ENCODE peak calls at places on chromosome 5, in six cellular contexts. D is pancreas, H is adrenal gland, J is GM23248, U is endodermal cell, A is sigmoid colon. N is an unnamed sample. For H3K4me1, the result is how much of the 10 kb centered on the place peaks cover.

GRCh38 chr5:174318578-174318977 is 273.1 kb downstream of the NSG2 start:
- DNase-seq in D (no peak), H (no peak), J (no peak), U (no peak), A (no peak), N (no peak)

GRCh38 chr5:54049144-54049543 is 261.2 kb downstream of the ARL15 start:
- DNase-seq in D (no peak), H (no peak), J (peak), U (no peak), A (no peak), N (no peak)

GRCh38 chr5:4361626-4362281 is 766.1 kb downstream of the IRX1 start:
- DNase-seq in D (no peak), H (no peak), J (no peak), U (no peak), A (no peak), N (no peak)

GRCh38 chr5:66238435-66238834 is 94.3 kb downstream of the SREK1 start:
- DNase-seq in D (no peak), H (no peak), J (no peak), U (no peak), A (no peak), N (no peak)

GRCh38 chr5:167759411-167759821 is 532.0 kb upstream of the WWC1 start:
- DNase-seq in D (no peak), H (no peak), J (peak), U (no peak), A (no peak), N (no peak)

GRCh38 chr5:156120777-156121176 is 206.2 kb upstream of the SGCD start:
- DNase-seq in D (no peak), H (no peak), J (peak), U (no peak), A (no peak), N (no peak)

GRCh38 chr5:172696171-172696849 is 55.2 kb downstream of the NEURL1B start:
- DNase-seq in D (peak), H (no peak), J (no peak), U (no peak), A (no peak), N (peak)

GRCh38 chr5:131212471-131213021 is 41.8 kb downstream of the LYRM7 start:
- DNase-seq in D (no peak), H (no peak), J (no peak), U (no peak), A (no peak), N (no peak)

GRCh38 chr5:39218482-39219381 is 631 bp downstream of the FYB1 start:
- DNase-seq in D (no peak), H (no peak), J (peak), U (no peak), A (peak), N (no peak)

GRCh38 chr5:14450055-14450524 is 131.5 kb upstream of the OTULINL start:
- DNase-seq in D (no peak), H (no peak), J (peak), U (no peak), A (peak), N (peak)

GRCh38 chr5:83701886-83702285 is 18.8 kb downstream of the HAPLN1 start:
- DNase-seq in D (no peak), H (no peak), J (peak), U (no peak), A (no peak), N (no peak)

GRCh38 chr5:94024101-94024500 is 282.7 kb upstream of the POU5F2 start:
- DNase-seq in D (no peak), H (no peak), J (peak), U (no peak), A (no peak), N (no peak)

GRCh38 chr5:168193518-168194240 is 97.8 kb upstream of the WWC1 start:
- DNase-seq in D (no peak), H (no peak), J (no peak), U (no peak), A (no peak), N (no peak)

GRCh38 chr5:133891390-133891789 is 77.0 kb downstream of the C5orf15 start:
- DNase-seq in D (no peak), H (no peak), J (no peak), U (no peak), A (peak), N (no peak)

GRCh38 chr5:145718956-145719355 is 116.2 kb downstream of the PRELID2 start:
- DNase-seq in D (no peak), H (no peak), J (peak), U (no peak), A (no peak), N (no peak)

GRCh38 chr5:39650234-39650816 is 225.5 kb upstream of the DAB2 start:
- DNase-seq in D (no peak), H (no peak), J (no peak), U (no peak), A (no peak), N (no peak)

GRCh38 chr5:15607076-15607475 is 107.1 kb downstream of the FBXL7 start:
- DNase-seq in D (no peak), H (no peak), J (no peak), U (no peak), A (no peak), N (no peak)

GRCh38 chr5:17218353-17219005 is 1.0 kb downstream of the BASP1 start:
- DNase-seq in D (peak), H (peak), J (peak), U (peak), A (no peak), N (peak)

GRCh38 chr5:135890867-135891266 is 4.8 kb downstream of the IL9 start:
- DNase-seq in D (no peak), H (no peak), J (no peak), U (no peak), A (no peak), N (no peak)

GRCh38 chr5:59721741-59722140 is 171.8 kb downstream of the PDE4D start:
- DNase-seq in D (no peak), H (no peak), J (no peak), U (no peak), A (no peak), N (no peak)

GRCh38 chr5:160649304-160649703 is 202.7 kb downstream of the ATP10B start:
- DNase-seq in D (no peak), H (no peak), J (no peak), U (peak), A (no peak), N (no peak)

GRCh38 chr5:131984945-131985665 is 26.4 kb downstream of the ACSL6 start:
- DNase-seq in D (peak), H (no peak), J (no peak), U (no peak), A (no peak), N (no peak)

GRCh38 chr5:138606378-138606777 is 31.2 kb upstream of the HSPA9 start:
- DNase-seq in D (no peak), H (no peak), J (no peak), U (no peak), A (peak), N (no peak)

GRCh38 chr5:138605254-138605972 is 30.2 kb upstream of the HSPA9 start:
- DNase-seq in D (no peak), H (no peak), J (no peak), U (no peak), A (peak), N (no peak)

GRCh38 chr5:138615461-138615860 is 40.3 kb upstream of the HSPA9 start:
- DNase-seq in D (no peak), H (no peak), J (no peak), U (no peak), A (no peak), N (no peak)

GRCh38 chr5:138611295-138612220 is 36.4 kb upstream of the HSPA9 start:
- DNase-seq in D (no peak), H (no peak), J (peak), U (peak), A (peak), N (peak)

GRCh38 chr5:138610468-138611294 is 35.5 kb upstream of the HSPA9 start:
- DNase-seq in D (no peak), H (no peak), J (peak), U (peak), A (peak), N (no peak)
- H3K4me1 ChIP-seq in D (under half), H (under half), J (under half), U (under half), A (under half), N (under half)

GRCh38 chr5:55988979-55989612 is 5.7 kb downstream of the IL6ST start:
- DNase-seq in D (no peak), H (no peak), J (no peak), U (no peak), A (no peak), N (no peak)
- H3K4me3 ChIP-seq in D (no peak), H (no peak), J (peak), U (peak), A (no peak), N (peak)

GRCh38 chr5:143044265-143044664 is 274.1 kb downstream of the ARHGAP26 start:
- DNase-seq in D (no peak), H (no peak), J (no peak), U (no peak), A (no peak), N (no peak)
- H3K27ac ChIP-seq in D (no peak), H (no peak), J (no peak), U (no peak), A (no peak), N (no peak)

GRCh38 chr5:116668361-116668760 is 93.7 kb upstream of the SEMA6A start:
- DNase-seq in D (no peak), H (no peak), J (no peak), U (no peak), A (no peak), N (no peak)
- H3K4me1 ChIP-seq in D (under half), H (under half), J (under half), U (under half), A (under half), N (under half)

DNA sequence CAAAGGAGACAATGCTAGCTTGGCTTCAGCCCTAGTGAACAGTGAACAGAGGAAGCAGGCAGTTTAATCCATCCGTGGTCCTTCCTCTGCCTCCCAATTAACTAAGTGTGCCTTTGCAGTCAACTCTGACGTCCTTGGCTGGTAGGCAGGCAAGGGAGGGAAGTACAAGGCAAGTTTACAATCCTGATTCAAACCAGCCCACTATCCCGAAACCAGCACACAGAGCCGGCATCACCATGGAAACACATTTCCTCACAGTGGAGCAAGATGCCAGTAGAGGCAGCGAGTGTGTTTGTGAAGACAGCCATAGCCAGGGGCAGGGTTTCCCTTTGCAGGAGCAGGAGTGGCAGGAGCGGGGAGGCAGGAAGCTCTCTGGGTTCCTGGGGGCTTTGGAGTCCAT is 73.9 kb downstream of the GOLPH3 start:
- DNase-seq in D (no peak), H (no peak), J (peak), U (no peak), A (peak), N (no peak)
- H3K4me3 ChIP-seq in D (no peak), H (no peak), J (no peak), U (no peak), A (no peak), N (no peak)

GRCh38 chr5:6737043-6737941 is 24.1 kb downstream of the TENT4A start:
- DNase-seq in D (no peak), H (peak), J (no peak), U (no peak), A (no peak), N (no peak)
- H3K27ac ChIP-seq in D (no peak), H (no peak), J (no peak), U (no peak), A (no peak), N (no peak)

DNA sequence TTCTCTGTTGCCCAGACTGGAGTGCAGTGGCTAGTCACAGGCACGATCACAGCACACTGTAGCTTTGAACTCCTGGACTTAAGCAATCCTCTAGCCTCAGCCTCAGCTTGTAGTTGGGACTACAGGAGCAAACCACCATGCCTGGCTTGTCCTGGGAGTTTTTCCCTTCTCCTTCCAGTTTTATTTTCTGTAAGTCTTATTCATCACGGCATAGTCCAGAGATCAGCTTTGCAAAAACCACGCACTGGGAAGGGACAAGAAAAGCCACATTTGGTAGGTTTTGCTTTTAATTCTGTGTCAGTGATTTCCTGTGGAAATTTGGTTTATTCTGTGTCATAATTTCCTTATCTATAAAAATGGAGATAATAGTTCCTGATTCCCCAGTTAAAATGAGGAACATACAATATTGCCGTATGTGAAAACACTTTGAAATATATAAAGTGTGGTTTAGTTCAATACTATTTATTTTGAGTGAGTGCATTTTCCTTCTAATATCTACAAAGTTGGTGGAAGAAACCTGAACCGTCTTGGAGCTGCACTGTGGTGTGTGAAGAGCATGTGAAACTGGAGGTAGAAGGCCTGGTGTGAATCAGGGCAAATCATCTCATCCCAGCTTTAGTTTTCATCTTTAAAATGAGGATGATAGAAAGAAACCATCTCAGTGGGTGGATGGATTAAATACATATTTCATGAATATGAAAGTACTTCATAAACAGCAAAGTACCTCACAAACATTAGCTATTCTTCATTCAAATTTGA is 92.8 kb upstream of the ELL2 start:
- DNase-seq in D (no peak), H (no peak), J (no peak), U (no peak), A (no peak), N (no peak)
- H3K4me1 ChIP-seq in D (under half), H (under half), J (under half), U (under half), A (under half), N (under half)

DNA sequence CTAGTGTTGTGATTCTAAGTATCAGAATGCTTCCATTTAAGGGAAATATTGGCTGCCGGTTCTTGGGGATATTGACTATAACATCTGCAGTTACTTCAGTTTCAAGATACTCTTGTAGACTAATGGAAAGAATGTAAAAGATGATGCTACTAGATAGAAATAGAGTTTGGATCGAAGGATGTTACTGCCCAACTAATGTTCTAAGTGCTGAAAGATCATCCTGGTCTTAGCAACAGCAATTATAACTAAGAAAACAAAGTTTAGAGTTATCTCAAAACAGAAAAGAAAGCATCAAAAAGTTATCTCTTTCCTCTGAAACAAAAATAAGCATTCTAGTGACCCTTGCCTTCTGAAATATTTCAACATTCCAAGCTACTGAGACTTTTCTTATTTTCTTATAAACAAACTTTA is 49.9 kb downstream of the ITGA1 start:
- DNase-seq in D (no peak), H (no peak), J (peak), U (no peak), A (no peak), N (no peak)
- H3K4me3 ChIP-seq in D (no peak), H (no peak), J (no peak), U (no peak), A (peak), N (no peak)